ENCODE peak calls at places on chromosomes 11 and 22, in four cellular contexts. T, F, E and Z are unnamed samples.

GRCh38 chr11:62555464-62556092 is 9.0 kb upstream of the AHNAK start:
- DNase-seq in T (no peak), F (peak; percentile 63), E (peak; percentile 71), Z (peak; percentile 31)

GRCh38 chr11:9906043-9906791 is 242.3 kb downstream of the SWAP70 start:
- DNase-seq in T (peak; percentile 56), F (no peak), E (no peak), Z (no peak)

GRCh38 chr11:77779935-77780334 is 40.6 kb downstream of the RSF1 start:
- DNase-seq in T (peak; percentile 29), F (no peak), E (no peak), Z (no peak)

GRCh38 chr11:99370557-99371200 is 349.9 kb downstream of the CNTN5 start:
- DNase-seq in T (no peak), F (no peak), E (peak; percentile 83), Z (no peak)

GRCh38 chr11:61163714-61164609 is 2.7 kb upstream of the VPS37C start:
- DNase-seq in T (no peak), F (no peak), E (no peak), Z (no peak)

GRCh38 chr11:123640677-123641494 is 13.5 kb downstream of the SCN3B start:
- DNase-seq in T (peak; percentile 20), F (no peak), E (peak; percentile 69), Z (no peak)

GRCh38 chr11:123544631-123545375 is 109.6 kb downstream of the SCN3B start:
- DNase-seq in T (no peak), F (no peak), E (no peak), Z (no peak)

GRCh38 chr11:65906602-65907001 is 6.4 kb upstream of the FOSL1 start:
- DNase-seq in T (no peak), F (no peak), E (no peak), Z (no peak)

GRCh38 chr11:21602734-21603133 is 590.2 kb upstream of the ANO5 start:
- DNase-seq in T (no peak), F (no peak), E (no peak), Z (no peak)

GRCh38 chr22:17578129-17578754 is 14.9 kb downstream of the SLC25A18 start:
- DNase-seq in T (peak; percentile 21), F (peak; percentile 48), E (peak; percentile 82), Z (peak; percentile 38)

GRCh38 chr11:7494086-7494775 is 8.9 kb downstream of the OLFML1 start:
- DNase-seq in T (peak; percentile 20), F (no peak), E (no peak), Z (no peak)

GRCh38 chr11:1208361-1209261 is 14.3 kb upstream of the MUC5B start:
- DNase-seq in T (no peak), F (no peak), E (peak; percentile 67), Z (no peak)

GRCh38 chr11:120200677-120201076 is 10.2 kb upstream of the OAF start:
- DNase-seq in T (peak; percentile 39), F (no peak), E (no peak), Z (no peak)

GRCh38 chr11:126114486-126115252 is 52.0 kb upstream of the CDON start:
- DNase-seq in T (no peak), F (no peak), E (no peak), Z (no peak)

GRCh38 chr11:75679566-75679965 is 10.7 kb upstream of the MAP6 start:
- DNase-seq in T (no peak), F (no peak), E (no peak), Z (no peak)

GRCh38 chr11:72736452-72737069 is 15.6 kb downstream of the ARAP1 start:
- DNase-seq in T (no peak), F (peak; percentile 71), E (peak; percentile 84), Z (peak; percentile 52)

GRCh38 chr11:57638005-57638760 is 11.5 kb downstream of the YPEL4 start:
- DNase-seq in T (peak; percentile 55), F (no peak), E (peak; percentile 91), Z (no peak)

GRCh38 chr22:30079952-30080533 is at the start of gene HORMAD2:
- DNase-seq in T (no peak), F (no peak), E (peak; percentile 86), Z (no peak)

GRCh38 chr11:60878245-60879101 is 11.1 kb downstream of the ZP1 start:
- DNase-seq in T (no peak), F (no peak), E (no peak), Z (peak; percentile 34)

GRCh38 chr11:86247608-86248007 is 3.1 kb downstream of the EED start:
- DNase-seq in T (no peak), F (no peak), E (no peak), Z (no peak)

GRCh38 chr22:44309647-44310046 is 3.1 kb downstream of the SHISAL1 start:
- DNase-seq in T (no peak), F (no peak), E (no peak), Z (no peak)

GRCh38 chr11:18490319-18490718 is 34.7 kb downstream of the LDHAL6A start:
- DNase-seq in T (no peak), F (no peak), E (no peak), Z (no peak)

GRCh38 chr11:45078236-45079074 is 68.0 kb upstream of the PRDM11 start:
- DNase-seq in T (no peak), F (no peak), E (peak; percentile 50), Z (no peak)

GRCh38 chr22:39241632-39242388 is 3.0 kb downstream of the PDGFB start:
- DNase-seq in T (no peak), F (no peak), E (no peak), Z (no peak)
- H3K4me3 ChIP-seq in T (peak overlapping the region; percentile 88), F (peak overlapping the region; percentile 44), E (peak overlapping the region; percentile 59), Z (peak overlapping the region; percentile 52)

GRCh38 chr11:128496249-128496648 is 91.1 kb downstream of the ETS1 start:
- DNase-seq in T (no peak), F (no peak), E (no peak), Z (no peak)

GRCh38 chr11:128496684-128497056 is 90.7 kb downstream of the ETS1 start:
- DNase-seq in T (no peak), F (peak; percentile 78), E (no peak), Z (no peak)

GRCh38 chr11:128493570-128493965 is 93.8 kb downstream of the ETS1 start:
- DNase-seq in T (no peak), F (no peak), E (no peak), Z (no peak)

GRCh38 chr11:128492903-128493569 is 94.3 kb downstream of the ETS1 start:
- DNase-seq in T (no peak), F (no peak), E (no peak), Z (no peak)

DNA sequence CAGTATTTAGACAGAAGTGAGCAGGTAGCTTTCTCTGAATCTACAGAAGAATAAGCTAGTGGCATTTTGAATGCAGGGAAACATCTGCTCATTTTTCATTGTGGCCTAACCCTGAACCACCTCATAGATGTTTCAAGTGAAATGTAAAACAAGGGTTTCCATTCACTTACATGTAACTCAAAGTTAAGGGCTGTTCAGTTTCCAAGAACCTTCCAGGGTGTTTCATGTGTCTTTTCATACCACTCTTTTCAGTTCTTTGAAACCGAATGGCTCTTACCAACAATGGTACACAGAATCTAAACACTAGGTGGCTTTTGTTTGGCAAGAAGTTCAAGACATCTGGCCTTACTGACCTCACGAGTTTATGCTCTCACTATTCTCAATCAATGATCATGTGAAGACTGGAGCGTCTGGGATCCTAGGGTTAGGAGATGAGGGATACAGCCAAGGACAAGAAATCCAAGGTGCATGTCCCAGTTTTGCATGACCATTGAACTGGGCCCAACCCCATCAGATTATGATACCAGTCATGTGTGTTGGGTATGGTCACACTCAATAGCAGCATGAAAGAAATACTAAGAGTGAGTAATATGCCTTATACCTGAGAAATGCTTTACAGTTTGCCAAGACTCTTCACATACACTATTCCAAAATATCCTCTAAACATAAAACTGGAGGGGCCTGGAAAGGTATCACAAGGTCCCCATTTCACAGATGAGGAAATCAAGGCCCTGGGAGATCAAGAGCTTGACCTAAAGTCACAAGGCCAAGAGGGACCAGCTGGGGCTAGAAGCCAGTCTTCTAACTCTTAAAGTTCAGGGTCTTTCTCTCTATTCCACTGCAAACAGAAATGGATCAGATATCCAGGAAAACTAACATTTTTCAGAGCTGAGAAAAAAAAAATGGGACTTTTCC is 92.7 kb downstream of the ETS1 start:
- DNase-seq in T (no peak), F (no peak), E (no peak), Z (no peak)
- TF ChIP-seq CTCF in T (no peak), F (no peak), E (no peak), Z (no peak)

DNA sequence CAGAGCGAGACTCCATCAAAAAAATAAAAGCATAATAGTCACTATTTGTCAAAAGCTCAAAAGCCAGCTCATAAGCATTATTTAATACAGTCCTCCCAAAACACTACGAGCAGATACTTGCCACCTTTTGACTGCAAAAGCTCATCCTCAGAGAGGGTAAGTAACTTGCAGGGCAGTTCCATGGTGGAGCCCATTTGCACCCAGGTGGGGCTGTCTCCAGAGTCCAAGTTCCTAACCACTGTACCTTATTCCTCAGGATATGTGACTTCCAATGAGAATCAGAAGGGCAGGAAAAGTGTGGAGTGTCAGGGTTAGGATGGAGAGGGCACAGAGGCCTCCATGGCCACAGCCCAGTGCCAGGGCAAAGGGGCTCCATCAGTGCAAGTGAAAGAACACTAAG is 28.6 kb upstream of the POU2AF1 start:
- DNase-seq in T (no peak), F (no peak), E (no peak), Z (no peak)
- H3K27ac ChIP-seq in T (no peak overlapping the region), F (no peak overlapping the region), E (no peak overlapping the region), Z (no peak overlapping the region)

DNA sequence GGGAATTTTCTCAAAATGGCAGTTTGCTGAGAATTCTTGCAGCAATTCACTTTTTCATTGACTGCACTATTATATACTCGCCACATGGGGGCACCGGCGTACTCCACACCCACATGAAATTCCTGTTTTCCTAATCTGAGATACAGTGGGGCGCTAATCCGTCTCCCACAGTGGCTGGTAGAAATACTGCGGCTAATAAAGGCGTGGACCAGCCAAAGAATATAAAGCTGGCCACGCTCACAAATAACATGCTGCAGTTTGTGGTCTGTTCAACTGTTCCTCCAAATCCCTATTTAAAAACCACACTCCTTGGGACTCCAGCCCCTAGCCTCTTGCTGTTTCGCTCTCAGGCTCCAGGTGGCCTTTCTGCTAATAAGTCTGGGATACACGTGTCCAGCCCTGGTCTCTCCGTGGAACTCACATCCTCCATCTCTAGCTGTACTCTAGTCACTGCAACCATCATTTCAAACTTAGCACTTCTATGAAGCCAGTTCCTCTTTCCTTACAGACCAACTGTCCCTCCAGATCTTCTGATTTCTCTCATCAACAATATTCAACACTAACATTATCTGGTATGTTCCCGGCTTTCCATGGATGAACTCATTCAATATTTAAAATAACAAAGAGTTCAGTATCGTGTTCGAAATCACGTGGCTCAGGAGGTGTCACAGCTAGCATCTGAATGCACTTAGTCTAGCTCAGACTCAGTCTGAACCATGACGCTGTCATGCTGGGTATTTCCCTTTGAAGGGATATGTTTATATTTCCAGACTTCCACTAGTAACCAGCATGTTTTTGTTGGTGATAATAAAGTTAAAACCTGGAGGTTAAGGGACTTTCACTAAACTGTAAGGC is 22.0 kb downstream of the TBRG1 start:
- DNase-seq in T (peak; percentile 64), F (peak; percentile 36), E (no peak), Z (peak; percentile 24)
- H3K4me3 ChIP-seq in T (peak overlapping the region; percentile 52), F (peak overlapping the region; percentile 38), E (peak overlapping the region; percentile 45), Z (no peak overlapping the region)

GRCh38 chr11:135037828-135038227 is 625.8 kb upstream of the B3GAT1 start:
- DNase-seq in T (no peak), F (no peak), E (no peak), Z (no peak)

GRCh38 chr11:135035282-135035681 is 623.2 kb upstream of the B3GAT1 start:
- DNase-seq in T (no peak), F (no peak), E (no peak), Z (no peak)

GRCh38 chr11:135036488-135037297 is 624.7 kb upstream of the B3GAT1 start:
- DNase-seq in T (no peak), F (no peak), E (no peak), Z (no peak)

GRCh38 chr11:135033545-135033944 is 621.5 kb upstream of the B3GAT1 start:
- DNase-seq in T (peak; percentile 6), F (no peak), E (no peak), Z (no peak)
- TF ChIP-seq CTCF in T (peak; percentile 49), F (peak; percentile 37), E (no peak), Z (no peak)